ENCODE peak calls at places on chromosome 17, in eight cellular contexts. One of them, this sample, is unnamed.

GRCh38 chr17:63246344-63246743 is 199.8 kb downstream of the CYB561 start:
- DNase-seq in neural progenitor cell: no peak
- DNase-seq in GM12865: no peak
- DNase-seq in sigmoid colon: no peak
- DNase-seq in ovary: no peak
- DNase-seq in heart left ventricle: no peak
- DNase-seq in brain microvascular endothelial cell: no peak
- DNase-seq in PC-3: no peak
- DNase-seq in this sample: no peak

GRCh38 chr17:32970281-32970680 is 21.4 kb upstream of the SPACA3 start:
- DNase-seq in sigmoid colon: no peak
- DNase-seq in heart left ventricle: no peak
- DNase-seq in ovary: no peak
- DNase-seq in PC-3: peak
- DNase-seq in neural progenitor cell: no peak
- DNase-seq in brain microvascular endothelial cell: no peak
- DNase-seq in GM12865: peak
- DNase-seq in this sample: no peak

GRCh38 chr17:83053779-83054451 is 25.5 kb upstream of the METRNL start:
- DNase-seq in neural progenitor cell: no peak
- DNase-seq in sigmoid colon: peak
- DNase-seq in PC-3: no peak
- DNase-seq in brain microvascular endothelial cell: no peak
- DNase-seq in heart left ventricle: peak
- DNase-seq in GM12865: peak
- DNase-seq in ovary: peak
- DNase-seq in this sample: no peak

GRCh38 chr17:28033972-28034714 is 8.3 kb upstream of the NLK start:
- DNase-seq in ovary: no peak
- DNase-seq in PC-3: peak
- DNase-seq in heart left ventricle: no peak
- DNase-seq in brain microvascular endothelial cell: peak
- DNase-seq in sigmoid colon: no peak
- DNase-seq in neural progenitor cell: no peak
- DNase-seq in GM12865: no peak
- DNase-seq in this sample: peak

GRCh38 chr17:26773189-26774188 is 520.4 kb upstream of the WSB1 start:
- DNase-seq in GM12865: no peak
- DNase-seq in neural progenitor cell: no peak
- DNase-seq in PC-3: no peak
- DNase-seq in sigmoid colon: no peak
- DNase-seq in brain microvascular endothelial cell: no peak
- DNase-seq in heart left ventricle: no peak
- DNase-seq in ovary: no peak
- DNase-seq in this sample: no peak

GRCh38 chr17:83125515-83126274 is 46.3 kb downstream of the METRNL start:
- DNase-seq in brain microvascular endothelial cell: no peak
- DNase-seq in PC-3: no peak
- DNase-seq in GM12865: no peak
- DNase-seq in ovary: peak
- DNase-seq in sigmoid colon: peak
- DNase-seq in heart left ventricle: no peak
- DNase-seq in neural progenitor cell: no peak
- DNase-seq in this sample: no peak

GRCh38 chr17:45801386-45801785 is 17.3 kb downstream of the CRHR1 start:
- DNase-seq in ovary: no peak
- DNase-seq in GM12865: no peak
- DNase-seq in heart left ventricle: no peak
- DNase-seq in neural progenitor cell: no peak
- DNase-seq in PC-3: no peak
- DNase-seq in sigmoid colon: no peak
- DNase-seq in brain microvascular endothelial cell: no peak
- DNase-seq in this sample: no peak

GRCh38 chr17:82931696-82932060 is 91.9 kb upstream of the ZNF750 start:
- DNase-seq in ovary: peak
- DNase-seq in neural progenitor cell: no peak
- DNase-seq in PC-3: peak
- DNase-seq in GM12865: no peak
- DNase-seq in brain microvascular endothelial cell: peak
- DNase-seq in heart left ventricle: peak
- DNase-seq in sigmoid colon: peak
- DNase-seq in this sample: peak

GRCh38 chr17:10073905-10074304 is 124.5 kb downstream of the GAS7 start:
- DNase-seq in PC-3: no peak
- DNase-seq in ovary: no peak
- DNase-seq in sigmoid colon: peak
- DNase-seq in brain microvascular endothelial cell: no peak
- DNase-seq in heart left ventricle: no peak
- DNase-seq in neural progenitor cell: no peak
- DNase-seq in GM12865: no peak
- DNase-seq in this sample: no peak

GRCh38 chr17:82019905-82020873 is 2.5 kb downstream of the CENPX start:
- DNase-seq in GM12865: peak
- DNase-seq in heart left ventricle: peak
- DNase-seq in neural progenitor cell: peak
- DNase-seq in sigmoid colon: no peak
- DNase-seq in brain microvascular endothelial cell: no peak
- DNase-seq in PC-3: peak
- DNase-seq in ovary: no peak
- DNase-seq in this sample: no peak

GRCh38 chr17:8359769-8360168 is 16.7 kb downstream of the KRABD2 start:
- DNase-seq in brain microvascular endothelial cell: peak
- DNase-seq in heart left ventricle: no peak
- DNase-seq in PC-3: peak
- DNase-seq in ovary: no peak
- DNase-seq in sigmoid colon: no peak
- DNase-seq in neural progenitor cell: no peak
- DNase-seq in GM12865: no peak
- DNase-seq in this sample: peak

GRCh38 chr17:67891481-67892119 is 66.3 kb downstream of the BPTF start:
- DNase-seq in PC-3: peak
- DNase-seq in brain microvascular endothelial cell: peak
- DNase-seq in ovary: no peak
- DNase-seq in sigmoid colon: no peak
- DNase-seq in neural progenitor cell: peak
- DNase-seq in GM12865: no peak
- DNase-seq in heart left ventricle: no peak
- DNase-seq in this sample: peak

GRCh38 chr17:33500141-33500540 is 207.0 kb upstream of the ASIC2 start:
- DNase-seq in brain microvascular endothelial cell: no peak
- DNase-seq in sigmoid colon: no peak
- DNase-seq in neural progenitor cell: no peak
- DNase-seq in GM12865: peak
- DNase-seq in PC-3: no peak
- DNase-seq in heart left ventricle: no peak
- DNase-seq in ovary: no peak
- DNase-seq in this sample: no peak

GRCh38 chr17:50466371-50467113 is 2.1 kb downstream of the CHAD start:
- DNase-seq in neural progenitor cell: no peak
- DNase-seq in heart left ventricle: no peak
- DNase-seq in GM12865: peak
- DNase-seq in sigmoid colon: peak
- DNase-seq in ovary: no peak
- DNase-seq in PC-3: peak
- DNase-seq in brain microvascular endothelial cell: no peak
- DNase-seq in this sample: no peak

GRCh38 chr17:48637323-48638260 is 11.4 kb upstream of the HOXB9 start:
- DNase-seq in ovary: no peak
- DNase-seq in neural progenitor cell: no peak
- DNase-seq in PC-3: peak
- DNase-seq in GM12865: no peak
- DNase-seq in sigmoid colon: peak
- DNase-seq in brain microvascular endothelial cell: no peak
- DNase-seq in heart left ventricle: no peak
- DNase-seq in this sample: peak

GRCh38 chr17:63611354-63611753 is 10.7 kb downstream of the TACO1 start:
- DNase-seq in brain microvascular endothelial cell: no peak
- DNase-seq in GM12865: peak
- DNase-seq in neural progenitor cell: no peak
- DNase-seq in PC-3: no peak
- DNase-seq in heart left ventricle: no peak
- DNase-seq in sigmoid colon: no peak
- DNase-seq in ovary: no peak
- DNase-seq in this sample: no peak

GRCh38 chr17:34542700-34543336 is 36.6 kb upstream of the TMEM132E start:
- DNase-seq in ovary: no peak
- DNase-seq in GM12865: peak
- DNase-seq in PC-3: peak
- DNase-seq in heart left ventricle: no peak
- DNase-seq in sigmoid colon: no peak
- DNase-seq in brain microvascular endothelial cell: peak
- DNase-seq in neural progenitor cell: peak
- DNase-seq in this sample: no peak

GRCh38 chr17:81409190-81409935 is 14.1 kb downstream of the BAHCC1 start:
- DNase-seq in brain microvascular endothelial cell: no peak
- DNase-seq in neural progenitor cell: peak
- DNase-seq in ovary: no peak
- DNase-seq in heart left ventricle: no peak
- DNase-seq in sigmoid colon: no peak
- DNase-seq in PC-3: no peak
- DNase-seq in GM12865: no peak
- DNase-seq in this sample: no peak

GRCh38 chr17:20045476-20045875 is 36.3 kb downstream of the SPECC1 start:
- DNase-seq in PC-3: no peak
- DNase-seq in GM12865: no peak
- DNase-seq in sigmoid colon: no peak
- DNase-seq in neural progenitor cell: no peak
- DNase-seq in ovary: no peak
- DNase-seq in heart left ventricle: no peak
- DNase-seq in brain microvascular endothelial cell: no peak
- DNase-seq in this sample: no peak

GRCh38 chr17:20035501-20035900 is 26.3 kb downstream of the SPECC1 start:
- DNase-seq in PC-3: no peak
- DNase-seq in brain microvascular endothelial cell: no peak
- DNase-seq in GM12865: no peak
- DNase-seq in sigmoid colon: no peak
- DNase-seq in heart left ventricle: no peak
- DNase-seq in ovary: no peak
- DNase-seq in neural progenitor cell: no peak
- DNase-seq in this sample: no peak

GRCh38 chr17:20043034-20043433 is 33.9 kb downstream of the SPECC1 start:
- DNase-seq in neural progenitor cell: no peak
- DNase-seq in ovary: no peak
- DNase-seq in PC-3: no peak
- DNase-seq in heart left ventricle: no peak
- DNase-seq in brain microvascular endothelial cell: no peak
- DNase-seq in GM12865: no peak
- DNase-seq in sigmoid colon: no peak
- DNase-seq in this sample: no peak

DNA sequence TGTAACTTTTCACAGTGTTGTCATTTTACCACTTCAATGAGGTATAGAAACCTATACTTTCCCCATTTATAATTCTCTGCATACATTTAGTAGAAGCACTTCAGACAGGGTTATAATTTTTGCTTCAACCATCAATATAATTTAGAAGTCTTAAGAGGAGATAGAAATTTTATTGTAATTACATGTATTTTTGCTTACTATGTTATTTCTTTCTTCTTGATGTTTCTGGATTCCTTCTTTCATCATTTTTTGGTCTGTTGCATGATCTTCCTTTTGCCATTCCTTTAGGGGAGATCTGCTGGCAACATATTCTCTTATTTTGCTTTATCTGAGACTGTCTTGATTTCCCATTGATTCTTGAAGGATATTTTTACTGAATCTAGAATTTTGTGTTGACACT is 31.1 kb downstream of the SPECC1 start:
- DNase-seq in GM12865: no peak
- DNase-seq in neural progenitor cell: no peak
- DNase-seq in PC-3: no peak
- DNase-seq in heart left ventricle: no peak
- DNase-seq in ovary: no peak
- DNase-seq in sigmoid colon: no peak
- DNase-seq in brain microvascular endothelial cell: no peak
- DNase-seq in this sample: no peak
- H3K4me3 ChIP-seq in GM12865: no peak
- H3K4me3 ChIP-seq in neural progenitor cell: no peak
- H3K4me3 ChIP-seq in PC-3: no peak
- H3K4me3 ChIP-seq in heart left ventricle: no peak
- H3K4me3 ChIP-seq in ovary: no peak
- H3K4me3 ChIP-seq in sigmoid colon: no peak
- H3K4me3 ChIP-seq in brain microvascular endothelial cell: no peak
- H3K4me3 ChIP-seq in this sample: no peak

GRCh38 chr17:35569405-35569804 is 8.8 kb upstream of the SLFN14 start:
- DNase-seq in heart left ventricle: no peak
- DNase-seq in PC-3: no peak
- DNase-seq in ovary: no peak
- DNase-seq in GM12865: no peak
- DNase-seq in neural progenitor cell: no peak
- DNase-seq in sigmoid colon: no peak
- DNase-seq in brain microvascular endothelial cell: no peak
- DNase-seq in this sample: no peak

GRCh38 chr17:35568561-35568960 is 7.9 kb upstream of the SLFN14 start:
- DNase-seq in brain microvascular endothelial cell: peak
- DNase-seq in ovary: no peak
- DNase-seq in heart left ventricle: no peak
- DNase-seq in neural progenitor cell: peak
- DNase-seq in sigmoid colon: no peak
- DNase-seq in GM12865: peak
- DNase-seq in PC-3: peak
- DNase-seq in this sample: no peak

DNA sequence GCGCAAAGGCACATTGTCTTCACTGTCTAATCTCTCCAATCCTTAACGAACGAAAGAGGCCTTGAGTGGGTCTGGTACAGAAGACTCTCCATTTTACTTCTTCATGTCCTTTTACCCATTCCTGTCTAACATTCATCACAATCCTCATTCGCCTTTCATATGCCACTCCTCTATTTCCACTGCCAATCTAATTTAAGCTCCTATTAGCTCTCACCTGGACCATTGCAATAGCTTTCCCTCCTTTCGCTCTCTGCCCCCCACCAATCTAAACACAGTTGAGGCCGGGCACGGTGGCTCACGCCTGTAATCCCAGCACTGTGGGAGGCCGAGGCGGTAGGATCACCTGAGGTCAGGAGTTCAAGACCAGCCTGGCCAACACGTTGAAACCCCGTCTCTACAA is 6.3 kb upstream of the SLFN14 start:
- DNase-seq in sigmoid colon: no peak
- DNase-seq in GM12865: no peak
- DNase-seq in brain microvascular endothelial cell: no peak
- DNase-seq in neural progenitor cell: no peak
- DNase-seq in ovary: no peak
- DNase-seq in PC-3: no peak
- DNase-seq in heart left ventricle: no peak
- DNase-seq in this sample: no peak
- H3K4me3 ChIP-seq in sigmoid colon: peak
- H3K4me3 ChIP-seq in GM12865: no peak
- H3K4me3 ChIP-seq in brain microvascular endothelial cell: no peak
- H3K4me3 ChIP-seq in neural progenitor cell: peak
- H3K4me3 ChIP-seq in ovary: peak
- H3K4me3 ChIP-seq in PC-3: no peak
- H3K4me3 ChIP-seq in heart left ventricle: peak
- H3K4me3 ChIP-seq in this sample: no peak

GRCh38 chr17:75897076-75898019 is 597 bp upstream of the TRIM65 start:
- DNase-seq in heart left ventricle: peak
- DNase-seq in ovary: peak
- DNase-seq in sigmoid colon: peak
- DNase-seq in GM12865: no peak
- DNase-seq in PC-3: no peak
- DNase-seq in neural progenitor cell: peak
- DNase-seq in brain microvascular endothelial cell: no peak
- DNase-seq in this sample: no peak
- H3K4me3 ChIP-seq in heart left ventricle: peak
- H3K4me3 ChIP-seq in ovary: peak
- H3K4me3 ChIP-seq in sigmoid colon: peak
- H3K4me3 ChIP-seq in GM12865: peak
- H3K4me3 ChIP-seq in PC-3: peak
- H3K4me3 ChIP-seq in neural progenitor cell: peak
- H3K4me3 ChIP-seq in brain microvascular endothelial cell: peak
- H3K4me3 ChIP-seq in this sample: peak

GRCh38 chr17:61568219-61569072 is 22.6 kb downstream of the NACA2 start:
- DNase-seq in GM12865: no peak
- DNase-seq in PC-3: peak
- DNase-seq in ovary: no peak
- DNase-seq in sigmoid colon: no peak
- DNase-seq in neural progenitor cell: no peak
- DNase-seq in brain microvascular endothelial cell: no peak
- DNase-seq in heart left ventricle: no peak
- DNase-seq in this sample: no peak
- H3K4me3 ChIP-seq in GM12865: no peak
- H3K4me3 ChIP-seq in PC-3: peak
- H3K4me3 ChIP-seq in ovary: no peak
- H3K4me3 ChIP-seq in sigmoid colon: no peak
- H3K4me3 ChIP-seq in neural progenitor cell: no peak
- H3K4me3 ChIP-seq in brain microvascular endothelial cell: no peak
- H3K4me3 ChIP-seq in heart left ventricle: no peak
- H3K4me3 ChIP-seq in this sample: no peak